ENCODE peak calls at places on chromosomes 7 and 10, in eight cellular contexts. Y is AG10803; T is cardiac fibroblast; A is fibroblast of pulmonary artery; R is activated CD8-positive, alpha-beta memory T cell treated with anti-CD3 and anti-CD28 coated beads, Interleukin-2, amount 50 U/mL, for 48 hours; I is iris pigment epithelial cell; E is GM04503; W is CMK. M is an unnamed sample.

GRCh38 chr10:17685227-17685840 is 41.4 kb downstream of the STAM start:
- DNase-seq in E (no peak), T (no peak), I (no peak), Y (no peak), A (no peak), R (peak), W (no peak), M (no peak)

GRCh38 chr7:46163245-46163644 is 242.2 kb upstream of the IGFBP3 start:
- DNase-seq in A (no peak), Y (no peak), I (no peak), W (no peak), R (no peak), T (no peak), E (no peak), M (no peak)

GRCh38 chr7:47488969-47489342 is 93.0 kb downstream of the TNS3 start:
- DNase-seq in I (no peak), T (no peak), A (no peak), E (no peak), W (no peak), R (no peak), Y (no peak), M (no peak)

GRCh38 chr10:119058005-119058404 is 22.6 kb downstream of the EIF3A start:
- DNase-seq in R (no peak), A (no peak), W (no peak), E (no peak), Y (no peak), I (no peak), T (no peak), M (no peak)

GRCh38 chr7:91655656-91656055 is 224.8 kb downstream of the MTERF1 start:
- DNase-seq in T (no peak), I (no peak), E (no peak), R (no peak), A (no peak), W (no peak), Y (peak), M (no peak)

GRCh38 chr7:83410989-83411591 is 237.8 kb downstream of the SEMA3E start:
- DNase-seq in E (no peak), W (no peak), T (peak), Y (peak), A (peak), I (peak), R (no peak), M (no peak)

GRCh38 chr7:116434820-116435341 is 64.7 kb upstream of the CAV2 start:
- DNase-seq in T (peak), Y (peak), A (peak), R (no peak), W (no peak), I (peak), E (peak), M (no peak)

GRCh38 chr10:131075218-131075770 is 236.2 kb downstream of the TCERG1L start:
- DNase-seq in T (no peak), A (no peak), E (no peak), W (no peak), I (no peak), R (no peak), Y (no peak), M (no peak)

GRCh38 chr7:155862516-155863257 is 50.4 kb upstream of the SHH start:
- DNase-seq in A (no peak), E (no peak), T (no peak), Y (no peak), W (no peak), R (peak), I (no peak), M (no peak)

GRCh38 chr10:71728218-71728737 is 8.7 kb upstream of the C10orf105 start:
- DNase-seq in W (no peak), T (no peak), I (no peak), A (no peak), E (no peak), Y (peak), R (no peak), M (no peak)

GRCh38 chr10:43905502-43906236 is 257.0 kb upstream of the ZNF32 start:
- DNase-seq in T (peak), E (no peak), W (no peak), Y (peak), A (peak), I (peak), R (no peak), M (no peak)

GRCh38 chr10:116815641-116816415 is 33.5 kb upstream of the ENO4 start:
- DNase-seq in E (peak), I (peak), R (no peak), Y (peak), W (no peak), T (peak), A (no peak), M (no peak)

GRCh38 chr7:603152-603941 is 83.7 kb upstream of the PDGFA start:
- DNase-seq in I (no peak), Y (no peak), W (no peak), E (no peak), A (no peak), T (no peak), R (peak), M (no peak)

GRCh38 chr7:100208911-100209408 is 10.8 kb upstream of the PVRIG start:
- DNase-seq in A (no peak), W (no peak), I (no peak), T (no peak), Y (no peak), E (no peak), R (peak), M (no peak)

GRCh38 chr10:86306628-86307278 is 59.8 kb downstream of the GRID1 start:
- DNase-seq in E (no peak), A (peak), W (no peak), Y (peak), R (peak), I (peak), T (peak), M (no peak)

GRCh38 chr7:21999896-22000295 is 54.2 kb upstream of the CDCA7L start:
- DNase-seq in W (no peak), I (peak), T (peak), E (no peak), R (no peak), Y (peak), A (no peak), M (no peak)

GRCh38 chr7:1459930-1460756 is 873 bp upstream of the MICALL2 start:
- DNase-seq in T (no peak), R (peak), W (no peak), Y (peak), I (peak), E (no peak), A (no peak), M (no peak)

M was measured in CD4-positive, alpha-beta T cell.